ENCODE peak calls at places on chromosomes 5 and 9, in eight cellular contexts. V is nephron progenitor cell, X is lower leg skin, K is cardiac fibroblast, D is upper lobe of right lung, M is transverse colon, S is astrocyte of the spinal cord, A is retinal pigment epithelial cell. F is an unnamed sample.

GRCh38 chr5:10220253-10220652 is 29.4 kb downstream of the ATPSCKMT start:
- DNase-seq in V (no peak), X (no peak), K (no peak), D (no peak), M (no peak), S (no peak), A (no peak), F (no peak)

GRCh38 chr5:103866169-103866568 is 303.6 kb upstream of the NUDT12 start:
- DNase-seq in V (no peak), X (no peak), K (no peak), D (no peak), M (no peak), S (no peak), A (peak; percentile 30), F (no peak)

GRCh38 chr5:15446552-15446951 is 53.4 kb upstream of the FBXL7 start:
- DNase-seq in V (no peak), X (no peak), K (no peak), D (no peak), M (no peak), S (peak; percentile 48), A (no peak), F (no peak)

GRCh38 chr5:140869555-140869886 is 764 bp downstream of the PCDHA11 start:
- DNase-seq in V (no peak), X (no peak), K (no peak), D (no peak), M (no peak), S (no peak), A (no peak), F (no peak)

GRCh38 chr5:44729536-44729935 is 79.2 kb upstream of the MRPS30 start:
- DNase-seq in V (no peak), X (no peak), K (no peak), D (no peak), M (no peak), S (no peak), A (no peak), F (no peak)

GRCh38 chr9:37390759-37391158 is 31.7 kb upstream of the GRHPR start:
- DNase-seq in V (peak; percentile 30), X (no peak), K (no peak), D (no peak), M (peak; percentile 77), S (no peak), A (no peak), F (no peak)

GRCh38 chr9:131310833-131311554 is 21.5 kb downstream of the PLPP7 start:
- DNase-seq in V (no peak), X (no peak), K (no peak), D (no peak), M (peak; percentile 29), S (no peak), A (no peak), F (no peak)

GRCh38 chr9:109775516-109775915 is 4.5 kb upstream of the PALM2AKAP2 start:
- DNase-seq in V (no peak), X (no peak), K (peak; percentile 47), D (no peak), M (no peak), S (no peak), A (no peak), F (no peak)

GRCh38 chr5:148949871-148950863 is 112.7 kb downstream of the SH3TC2 start:
- DNase-seq in V (no peak), X (peak; percentile 84), K (peak; percentile 9), D (peak; percentile 86), M (peak; percentile 48), S (peak; percentile 42), A (no peak), F (no peak)

GRCh38 chr9:108489567-108489966 is 366.2 kb downstream of the ACTL7B start:
- DNase-seq in V (no peak), X (no peak), K (no peak), D (no peak), M (no peak), S (no peak), A (no peak), F (no peak)

GRCh38 chr5:42855386-42855785 is 43.7 kb upstream of the SELENOP start:
- DNase-seq in V (no peak), X (no peak), K (no peak), D (no peak), M (no peak), S (no peak), A (no peak), F (no peak)

GRCh38 chr5:151496041-151496484 is 48.7 kb downstream of the SLC36A1 start:
- DNase-seq in V (no peak), X (no peak), K (peak; percentile 19), D (no peak), M (no peak), S (no peak), A (peak; percentile 39), F (no peak)

GRCh38 chr5:66680804-66681203 is 84.6 kb downstream of the MAST4 start:
- DNase-seq in V (no peak), X (no peak), K (no peak), D (no peak), M (no peak), S (no peak), A (no peak), F (no peak)
- TF ChIP-seq CTCF in V (peak; percentile 25), X (no peak), K (peak; percentile 1), D (peak; percentile 26), M (peak; percentile 5), S (no peak), A (peak; percentile 28), F (no peak)

DNA sequence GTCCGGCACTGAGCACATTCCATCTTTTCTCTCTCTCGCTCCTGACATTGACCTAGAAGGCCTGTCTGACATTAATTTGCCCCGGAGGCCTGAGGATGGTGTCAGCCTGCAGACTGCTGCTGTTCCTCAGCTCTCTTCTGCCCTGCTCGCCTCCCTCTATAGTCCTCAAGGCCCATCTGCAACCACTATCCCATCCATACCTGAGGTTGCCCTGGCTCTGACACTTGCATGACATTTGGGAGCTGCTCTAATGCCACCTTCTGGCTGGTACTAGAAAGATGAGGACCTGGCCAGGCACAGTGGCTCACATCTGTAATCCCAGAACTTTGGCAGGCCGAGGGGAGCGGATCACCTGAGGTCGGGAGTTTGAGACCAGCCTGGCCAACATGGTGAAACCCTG is 38.6 kb upstream of the GGTA1 start:
- DNase-seq in V (no peak), X (peak; percentile 83), K (no peak), D (no peak), M (no peak), S (no peak), A (no peak), F (no peak)
- TF ChIP-seq CTCF in V (no peak), X (no peak), K (no peak), D (no peak), M (no peak), S (no peak), A (no peak), F (no peak)

DNA sequence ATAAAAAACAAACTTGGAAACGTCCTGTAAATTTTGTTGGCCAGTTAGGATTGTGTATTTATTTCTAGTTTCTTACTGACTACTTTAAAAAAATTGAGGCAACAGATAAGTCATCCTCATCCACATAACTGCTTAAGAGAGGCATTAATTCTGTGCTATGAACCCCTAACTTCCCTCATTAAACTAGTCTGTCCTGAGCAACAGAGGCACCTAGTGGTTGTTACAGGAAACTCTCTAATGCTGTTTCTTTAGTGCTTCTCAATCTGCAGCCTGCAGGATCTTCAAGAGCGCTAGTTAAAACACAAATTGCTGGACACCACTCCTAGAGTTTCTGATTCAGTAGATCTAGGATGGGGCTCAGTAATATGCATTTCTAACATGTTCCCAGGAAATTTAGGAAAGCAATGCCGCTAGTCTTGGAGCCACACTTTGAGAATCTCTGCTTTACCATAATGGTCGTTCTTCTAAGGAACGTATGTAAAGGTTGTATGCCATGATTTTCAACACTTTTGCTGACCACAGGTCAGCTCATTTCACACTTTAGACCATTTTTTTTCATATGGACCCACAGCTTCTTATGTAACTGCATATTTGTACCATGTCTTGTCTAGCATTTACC is 410.1 kb upstream of the SMARCA2 start:
- DNase-seq in V (no peak), X (no peak), K (peak; percentile 20), D (no peak), M (no peak), S (no peak), A (no peak), F (no peak)
- TF ChIP-seq CTCF in V (peak; percentile 33), X (no peak), K (peak; percentile 30), D (peak; percentile 54), M (peak; percentile 24), S (peak; percentile 20), A (peak; percentile 47), F (peak; percentile 39)

GRCh38 chr9:92245005-92245797 is 48.3 kb downstream of the IARS1 start:
- DNase-seq in V (no peak), X (no peak), K (peak; percentile 54), D (no peak), M (no peak), S (peak; percentile 68), A (no peak), F (no peak)

GRCh38 chr9:92236915-92237314 is 56.6 kb downstream of the IARS1 start:
- DNase-seq in V (no peak), X (no peak), K (no peak), D (no peak), M (no peak), S (no peak), A (no peak), F (no peak)

GRCh38 chr9:92247296-92247695 is 46.2 kb downstream of the IARS1 start:
- DNase-seq in V (no peak), X (no peak), K (peak; percentile 74), D (no peak), M (no peak), S (peak; percentile 63), A (no peak), F (no peak)

GRCh38 chr9:92242779-92243136 is 50.7 kb downstream of the IARS1 start:
- DNase-seq in V (no peak), X (no peak), K (no peak), D (no peak), M (no peak), S (no peak), A (no peak), F (no peak)

GRCh38 chr9:92242115-92242778 is 51.2 kb downstream of the IARS1 start:
- DNase-seq in V (no peak), X (no peak), K (peak; percentile 73), D (no peak), M (no peak), S (peak; percentile 93), A (no peak), F (no peak)
- TF ChIP-seq CTCF in V (peak; percentile 39), X (no peak), K (peak; percentile 62), D (peak; percentile 17), M (no peak), S (peak; percentile 54), A (peak; percentile 46), F (no peak)

GRCh38 chr5:181217805-181218065 is 5.3 kb upstream of the TRIM41 start:
- DNase-seq in V (peak; percentile 38), X (peak; percentile 90), K (no peak), D (no peak), M (peak; percentile 51), S (peak; percentile 29), A (no peak), F (no peak)

GRCh38 chr5:181215997-181216982 is 6.8 kb upstream of the TRIM41 start:
- DNase-seq in V (no peak), X (no peak), K (no peak), D (no peak), M (no peak), S (peak; percentile 38), A (no peak), F (no peak)

GRCh38 chr5:181218795-181219124 is 4.3 kb upstream of the TRIM41 start:
- DNase-seq in V (no peak), X (no peak), K (no peak), D (no peak), M (no peak), S (peak; percentile 23), A (no peak), F (no peak)

GRCh38 chr5:181219262-181220177 is 3.6 kb upstream of the TRIM41 start:
- DNase-seq in V (no peak), X (no peak), K (no peak), D (no peak), M (no peak), S (no peak), A (no peak), F (no peak)

GRCh38 chr5:181217111-181217804 is 5.8 kb upstream of the TRIM41 start:
- DNase-seq in V (peak; percentile 68), X (peak; percentile 93), K (peak; percentile 56), D (peak; percentile 77), M (peak; percentile 55), S (peak; percentile 57), A (no peak), F (peak; percentile 74)
- TF ChIP-seq CTCF in V (no peak), X (no peak), K (no peak), D (no peak), M (no peak), S (peak; percentile 9), A (peak; percentile 15), F (no peak)